ENCODE peak calls at places on chromosomes 2 and 18, in ten cellular contexts. O is HCT116, K is breast epithelium, Q is SK-N-SH, D is upper lobe of left lung, Y is stomach, T is K562, V is Panc1, X is GM12878, U is spleen. B is an unnamed sample.

GRCh38 chr2:108626993-108627392 is 92.3 kb upstream of the RANBP2 start:
- DNase-seq in Y (no peak), K (no peak), V (no peak), O (no peak), X (no peak), U (no peak), D (no peak), T (no peak), Q (no peak), B (no peak)

GRCh38 chr18:24138281-24138883 is 480 bp upstream of the CABYR start:
- DNase-seq in U (no peak), V (no peak), T (no peak), X (no peak), Q (no peak), Y (no peak), D (no peak), K (no peak), O (no peak), B (no peak)

GRCh38 chr2:180319586-180320405 is 312.7 kb upstream of the CWC22 start:
- DNase-seq in D (no peak), Y (no peak), X (no peak), V (no peak), Q (no peak), K (no peak), U (no peak), O (no peak), T (no peak), B (no peak)

GRCh38 chr2:41930807-41931566 is 116.8 kb upstream of the PKDCC start:
- DNase-seq in V (no peak), U (no peak), X (peak; percentile 36), D (no peak), Y (no peak), K (no peak), T (no peak), O (peak; percentile 26), Q (no peak), B (no peak)

GRCh38 chr18:45386256-45386655 is 229.0 kb upstream of the SLC14A2 start:
- DNase-seq in Q (peak; percentile 39), U (no peak), Y (no peak), O (no peak), K (no peak), T (peak; percentile 13), V (no peak), X (no peak), D (no peak), B (peak; percentile 2)

GRCh38 chr2:119950966-119951365 is 61.9 kb upstream of the EPB41L5 start:
- DNase-seq in Y (no peak), O (no peak), K (no peak), U (no peak), Q (no peak), T (no peak), V (no peak), X (no peak), D (no peak), B (no peak)

GRCh38 chr18:55163550-55163949 is 204.3 kb upstream of the CCDC68 start:
- DNase-seq in Y (no peak), X (no peak), T (peak; percentile 26), U (no peak), V (no peak), O (no peak), Q (no peak), K (no peak), D (no peak), B (no peak)

GRCh38 chr18:13635046-13635445 is 91.3 kb downstream of the FAM210A start:
- DNase-seq in Q (no peak), O (no peak), X (no peak), V (no peak), D (no peak), U (no peak), K (no peak), Y (no peak), T (no peak), B (no peak)

GRCh38 chr2:65374555-65374954 is 57.8 kb downstream of the SPRED2 start:
- DNase-seq in D (no peak), T (no peak), Q (no peak), X (no peak), K (no peak), O (no peak), Y (no peak), U (no peak), V (no peak), B (no peak)
- TF ChIP-seq POLR2AphosphoS5 in D (no peak), T (no peak), Q (no peak), X (no peak), K (no peak), O (no peak), Y (no peak), U (no peak), V (no peak), B (no peak)

GRCh38 chr2:240884745-240885144 is 11.2 kb downstream of the MAB21L4 start:
- DNase-seq in D (no peak), O (no peak), K (no peak), Y (no peak), Q (no peak), U (no peak), X (no peak), V (no peak), T (no peak), B (no peak)

GRCh38 chr2:240881913-240882312 is 13.3 kb downstream of the AGXT start:
- DNase-seq in O (no peak), V (no peak), Q (no peak), X (no peak), Y (no peak), K (no peak), D (no peak), T (no peak), U (peak; percentile 14), B (no peak)

GRCh38 chr2:240885980-240886565 is 9.9 kb downstream of the MAB21L4 start:
- DNase-seq in X (no peak), U (peak; percentile 9), Y (no peak), V (no peak), Q (no peak), T (no peak), O (no peak), K (no peak), D (no peak), B (no peak)

GRCh38 chr2:240885566-240885965 is 10.4 kb downstream of the MAB21L4 start:
- DNase-seq in V (no peak), O (no peak), Y (no peak), Q (no peak), D (no peak), T (no peak), X (no peak), K (no peak), U (peak; percentile 52), B (no peak)

DNA sequence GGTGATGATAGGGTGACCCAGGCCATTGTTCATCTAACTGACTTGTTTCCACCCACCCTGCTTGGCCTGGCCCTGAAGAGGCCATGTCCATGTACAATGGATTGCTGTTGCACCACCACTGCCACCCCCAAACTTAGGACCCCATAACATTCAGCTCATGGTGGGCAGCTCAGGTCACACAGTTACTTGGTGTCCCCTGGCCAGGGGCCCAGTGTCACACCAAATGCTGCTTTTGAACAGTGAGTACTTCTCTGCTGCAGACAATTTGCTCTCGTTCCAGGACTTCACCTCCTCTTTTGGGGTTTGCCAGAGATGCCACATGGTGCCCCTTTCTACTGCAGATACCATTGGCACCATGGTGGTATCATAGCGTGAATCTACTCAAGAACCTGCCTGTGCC is 11.7 kb downstream of the MAB21L4 start:
- DNase-seq in D (no peak), Q (no peak), V (no peak), X (no peak), K (no peak), T (no peak), O (no peak), U (peak; percentile 43), Y (no peak), B (no peak)
- H3K27ac ChIP-seq in D (no peak overlapping the region), Q (no peak overlapping the region), V (no peak overlapping the region), X (no peak overlapping the region), K (no peak overlapping the region), T (no peak overlapping the region), O (no peak overlapping the region), U (no peak overlapping the region), Y (no peak overlapping the region), B (no peak overlapping the region)

GRCh38 chr2:152176113-152176714 is 651 bp upstream of the STAM2 start:
- DNase-seq in U (no peak), K (no peak), V (no peak), D (no peak), X (no peak), O (no peak), T (no peak), Y (no peak), Q (no peak), B (no peak)

GRCh38 chr2:152174574-152174973 is 989 bp downstream of the STAM2 start:
- DNase-seq in K (no peak), T (no peak), O (no peak), V (no peak), U (no peak), D (no peak), X (no peak), Y (no peak), Q (no peak), B (peak; percentile 2)

GRCh38 chr2:152171733-152172132 is 3.8 kb downstream of the STAM2 start:
- DNase-seq in V (no peak), D (no peak), U (no peak), O (no peak), K (no peak), X (no peak), Y (no peak), T (no peak), Q (no peak), B (peak; percentile 29)

GRCh38 chr2:152175012-152175367 is 573 bp downstream of the STAM2 start:
- DNase-seq in Y (no peak), K (no peak), V (no peak), D (no peak), O (no peak), Q (no peak), X (no peak), U (no peak), T (no peak), B (no peak)

DNA sequence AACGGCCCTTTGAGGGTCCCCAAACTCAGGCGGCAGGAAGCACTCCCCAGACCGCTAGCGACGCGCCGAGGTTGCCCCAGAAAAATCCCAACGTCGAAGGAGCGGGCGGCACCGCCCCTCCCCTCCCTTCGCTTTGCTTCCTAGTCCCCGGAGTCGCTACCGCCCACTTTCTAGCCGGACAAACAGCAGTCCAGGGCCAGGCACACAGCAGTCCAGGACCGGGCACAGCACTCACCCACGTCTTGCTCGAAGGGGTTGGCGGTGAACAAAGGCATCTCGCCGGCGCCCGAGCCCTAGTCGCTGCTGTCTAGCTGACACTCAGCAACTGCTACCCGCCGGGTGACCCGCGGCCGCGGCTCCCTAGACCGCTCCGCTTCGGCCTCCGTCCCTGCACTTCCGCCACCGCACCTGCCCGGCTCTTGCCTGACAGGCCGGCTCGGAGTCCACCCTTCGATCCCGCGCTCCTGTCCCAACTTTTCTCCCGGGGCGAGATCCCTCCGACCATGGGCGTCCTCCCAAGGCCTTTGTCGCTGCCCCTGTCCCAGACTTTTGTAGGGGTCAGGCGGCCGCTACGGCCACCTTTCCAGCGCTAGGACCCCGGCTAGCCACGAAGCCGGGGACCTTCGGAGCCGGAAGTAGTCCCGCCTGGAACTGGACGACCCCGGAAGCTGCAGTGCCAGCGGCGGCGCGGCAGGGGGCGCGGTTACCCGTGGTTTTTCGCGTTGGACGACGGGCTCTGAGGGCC is at the start of gene STAM2:
- DNase-seq in T (peak; percentile 96), D (peak; percentile 99), U (peak; percentile 98), Y (peak; percentile 94), Q (peak; percentile 94), K (peak; percentile 93), O (peak; percentile 79), X (peak; percentile 72), V (peak; percentile 74), B (peak; percentile 95)
- TF ChIP-seq POLR2AphosphoS5 in T (peak; percentile 65), D (peak; percentile 79), U (peak; percentile 79), Y (no peak), Q (peak; percentile 81), K (peak; percentile 94), O (peak; percentile 80), X (peak; percentile 95), V (peak; percentile 91), B (peak; percentile 90)

DNA sequence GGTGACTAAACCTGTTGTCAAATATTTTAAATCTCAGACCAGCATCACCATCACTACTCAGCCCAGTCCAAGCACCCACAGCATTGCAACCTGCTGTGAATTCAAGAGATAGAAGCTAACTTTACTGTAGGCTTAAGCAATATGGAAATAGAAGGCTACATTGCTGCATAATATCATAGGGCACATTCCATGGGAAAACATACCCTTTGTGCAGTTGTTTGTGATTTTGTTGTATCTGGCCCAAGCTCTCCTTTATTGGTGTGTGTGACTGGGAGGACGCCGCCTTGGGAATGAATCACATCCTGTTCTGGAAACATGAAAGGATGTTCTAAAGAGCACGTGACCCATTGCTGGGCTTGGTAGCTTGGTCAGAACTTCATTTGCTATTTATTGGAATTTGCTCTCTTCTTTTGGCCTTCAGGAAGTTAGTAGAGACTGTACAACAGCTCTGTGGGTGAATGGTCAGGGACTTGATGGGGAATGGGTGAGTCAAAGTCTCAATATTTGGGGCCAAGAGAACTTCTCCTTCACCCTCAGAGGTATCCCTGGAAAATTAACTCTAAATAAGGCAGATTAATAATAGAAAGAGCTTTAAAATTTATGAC is 106.8 kb upstream of the SERPINE2 start:
- DNase-seq in Y (no peak), T (no peak), V (no peak), X (no peak), O (peak; percentile 75), Q (no peak), K (no peak), U (no peak), D (no peak), B (peak; percentile 94)
- H3K27ac ChIP-seq in Y (no peak overlapping the region), T (no peak overlapping the region), V (no peak overlapping the region), X (no peak overlapping the region), O (peak overlapping the region; percentile 42), Q (peak overlapping the region; percentile 53), K (no peak overlapping the region), U (no peak overlapping the region), D (no peak overlapping the region), B (peak overlapping the region; percentile 70)

B was measured in endothelial cell of umbilical vein.